ENCODE peak calls at places on chromosomes 5 and 9, in six cellular contexts. W is A549; I is activated CD8-positive, alpha-beta T cell treated with anti-CD3 and anti-CD28 coated beads for 36 hours; E is fibroblast of mammary gland; Z is MCF 10A; T is uterus. Q is an unnamed sample.

GRCh38 chr5:166433679-166434078 is 1857.8 kb upstream of the WWC1 start:
- DNase-seq in I (no peak), E (no peak), W (no peak), T (no peak), Z (no peak), Q (no peak)

GRCh38 chr5:150358261-150359095 is 981 bp downstream of the TCOF1 start:
- DNase-seq in I (no peak), W (no peak), T (no peak), Z (peak; percentile 60), E (peak; percentile 20), Q (no peak)

GRCh38 chr9:135991771-135992170 is 30.6 kb upstream of the UBAC1 start:
- DNase-seq in I (no peak), Z (no peak), E (no peak), T (no peak), W (no peak), Q (no peak)

GRCh38 chr5:150623878-150624216 is 16.6 kb upstream of the SYNPO start:
- DNase-seq in T (no peak), Z (no peak), W (no peak), I (no peak), E (no peak), Q (no peak)

GRCh38 chr9:37976714-37977477 is 73.0 kb upstream of the SLC25A51 start:
- DNase-seq in E (peak; percentile 93), W (no peak), T (peak; percentile 35), I (no peak), Z (peak; percentile 48), Q (no peak)

GRCh38 chr9:38708759-38709158 is 11.2 kb downstream of the FAM240B start:
- DNase-seq in Z (no peak), I (no peak), E (peak; percentile 9), T (no peak), W (no peak), Q (no peak)

GRCh38 chr5:6574111-6574510 is 58.7 kb downstream of the NSUN2 start:
- DNase-seq in Z (no peak), T (no peak), E (no peak), I (no peak), W (no peak), Q (no peak)

GRCh38 chr5:93163010-93163663 is 417.9 kb downstream of the NR2F1-AS1 start:
- DNase-seq in I (no peak), Z (peak; percentile 59), T (no peak), W (no peak), E (peak; percentile 92), Q (no peak)

GRCh38 chr5:87400305-87400899 is 12.3 kb downstream of the CCNH start:
- DNase-seq in W (peak; percentile 57), T (no peak), E (peak; percentile 64), Z (peak; percentile 46), I (no peak), Q (peak; percentile 18)

GRCh38 chr5:16160706-16161105 is 18.9 kb downstream of the MARCHF11 start:
- DNase-seq in T (no peak), Z (peak; percentile 68), I (peak; percentile 15), E (peak; percentile 69), W (peak; percentile 20), Q (peak; percentile 27)

GRCh38 chr9:132238992-132239391 is 77.1 kb downstream of the NTNG2 start:
- DNase-seq in I (no peak), T (no peak), Z (no peak), E (no peak), W (no peak), Q (no peak)

GRCh38 chr5:180689071-180689694 is 39.8 kb upstream of the FLT4 start:
- DNase-seq in I (peak; percentile 71), T (no peak), E (peak; percentile 20), W (no peak), Z (no peak), Q (no peak)

GRCh38 chr5:80935811-80936385 is 24.3 kb upstream of the RASGRF2 start:
- DNase-seq in I (no peak), E (no peak), T (no peak), W (no peak), Z (peak; percentile 36), Q (no peak)

GRCh38 chr9:4855861-4856260 is 63.1 kb downstream of the RCL1 start:
- DNase-seq in T (no peak), I (no peak), E (peak; percentile 82), W (no peak), Z (no peak), Q (no peak)

GRCh38 chr5:171055881-171056454 is 194.2 kb downstream of the RANBP17 start:
- DNase-seq in E (peak; percentile 8), W (no peak), I (no peak), Z (peak; percentile 34), T (no peak), Q (no peak)

GRCh38 chr9:135366104-135366503 is 113.5 kb upstream of the PPP1R26 start:
- DNase-seq in W (no peak), T (no peak), Z (no peak), E (no peak), I (no peak), Q (no peak)

GRCh38 chr9:74117731-74118130 is 379.4 kb upstream of the RORB start:
- DNase-seq in E (no peak), Z (no peak), W (no peak), I (no peak), T (no peak), Q (no peak)

GRCh38 chr5:98602534-98603112 is 170.8 kb upstream of the RGMB start:
- DNase-seq in I (no peak), E (no peak), W (no peak), Z (no peak), T (no peak), Q (no peak)

GRCh38 chr5:136439367-136439766 is 74.0 kb upstream of the TRPC7 start:
- DNase-seq in I (no peak), W (no peak), E (no peak), Z (no peak), T (no peak), Q (no peak)

GRCh38 chr5:151699071-151699901 is 12.6 kb upstream of the SPARC start:
- DNase-seq in W (peak; percentile 61), I (no peak), E (peak; percentile 99), T (peak; percentile 94), Z (peak; percentile 85), Q (no peak)

GRCh38 chr9:97660847-97661246 is 27.2 kb downstream of the NCBP1 start:
- DNase-seq in W (no peak), T (no peak), Z (no peak), E (peak; percentile 15), I (no peak), Q (no peak)

GRCh38 chr9:133928248-133928764 is 63.8 kb downstream of the VAV2 start:
- DNase-seq in W (no peak), T (no peak), Z (no peak), E (no peak), I (no peak), Q (no peak)

GRCh38 chr9:120365386-120365785 is 214.6 kb downstream of the CDK5RAP2 start:
- DNase-seq in E (no peak), Z (no peak), T (no peak), I (no peak), W (no peak), Q (no peak)

GRCh38 chr5:125961150-125961549 is 462.1 kb upstream of the GRAMD2B start:
- DNase-seq in T (no peak), Z (no peak), E (no peak), I (peak; percentile 1), W (no peak), Q (no peak)

DNA sequence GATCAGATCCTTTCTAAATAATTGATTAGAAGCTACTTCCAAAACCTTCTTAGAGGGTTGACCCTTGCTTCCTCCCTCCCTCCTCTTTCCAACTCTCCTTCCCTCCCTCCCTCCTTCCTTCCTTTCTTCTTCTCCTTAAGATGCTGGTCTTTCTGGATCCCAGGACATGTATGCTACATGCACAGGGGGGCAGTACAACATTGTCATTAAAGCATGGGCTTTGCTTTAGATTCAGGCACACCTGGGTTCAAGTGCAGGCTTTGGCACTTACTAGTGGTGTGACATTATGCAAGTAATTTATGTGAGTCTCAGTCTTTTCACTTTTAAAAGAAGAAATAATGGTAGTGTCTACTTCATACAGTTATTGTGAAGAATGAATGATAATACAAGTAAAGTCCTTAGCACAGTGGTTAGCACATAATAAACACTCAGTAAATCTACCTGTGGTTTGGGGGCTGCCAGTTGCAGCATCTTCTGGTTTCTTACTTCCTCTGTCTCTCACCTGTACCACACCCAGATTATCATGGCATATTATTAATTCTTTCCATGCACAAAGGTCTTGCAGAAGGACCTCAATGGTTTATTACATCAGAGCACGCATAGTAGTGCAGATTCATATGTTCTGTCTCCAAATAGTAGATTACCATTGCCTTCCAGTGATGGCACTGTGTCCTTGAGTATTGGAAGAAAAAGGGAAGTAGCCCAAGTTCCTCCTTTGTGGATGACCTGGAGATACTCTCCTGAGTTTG is 154.1 kb downstream of the ARHGAP26 start:
- DNase-seq in I (peak; percentile 28), E (peak; percentile 33), W (peak; percentile 13), Z (peak; percentile 57), T (no peak), Q (no peak)
- TF ChIP-seq CTCF in I (no peak), E (peak; percentile 10), W (peak; percentile 40), Z (peak; percentile 34), T (no peak), Q (peak; percentile 58)

GRCh38 chr5:113090336-113091106 is 113.9 kb downstream of the DCP2 start:
- DNase-seq in I (peak; percentile 64), E (no peak), Z (peak; percentile 5), T (no peak), W (no peak), Q (no peak)
- TF ChIP-seq CTCF in I (no peak), E (no peak), Z (no peak), T (no peak), W (no peak), Q (no peak)

GRCh38 chr9:129763235-129763917 is 10.5 kb upstream of the PTGES start:
- DNase-seq in I (no peak), T (peak; percentile 72), Z (peak; percentile 72), E (peak; percentile 94), W (no peak), Q (no peak)

GRCh38 chr9:129759804-129760502 is 7.1 kb upstream of the PTGES start:
- DNase-seq in T (no peak), W (no peak), Z (no peak), I (no peak), E (no peak), Q (no peak)

GRCh38 chr9:129759329-129759728 is 6.5 kb upstream of the PTGES start:
- DNase-seq in W (no peak), T (no peak), I (no peak), E (no peak), Z (no peak), Q (no peak)

GRCh38 chr9:129761901-129762359 is 9.1 kb upstream of the PTGES start:
- DNase-seq in T (peak; percentile 30), Z (no peak), I (no peak), E (peak; percentile 87), W (no peak), Q (no peak)

DNA sequence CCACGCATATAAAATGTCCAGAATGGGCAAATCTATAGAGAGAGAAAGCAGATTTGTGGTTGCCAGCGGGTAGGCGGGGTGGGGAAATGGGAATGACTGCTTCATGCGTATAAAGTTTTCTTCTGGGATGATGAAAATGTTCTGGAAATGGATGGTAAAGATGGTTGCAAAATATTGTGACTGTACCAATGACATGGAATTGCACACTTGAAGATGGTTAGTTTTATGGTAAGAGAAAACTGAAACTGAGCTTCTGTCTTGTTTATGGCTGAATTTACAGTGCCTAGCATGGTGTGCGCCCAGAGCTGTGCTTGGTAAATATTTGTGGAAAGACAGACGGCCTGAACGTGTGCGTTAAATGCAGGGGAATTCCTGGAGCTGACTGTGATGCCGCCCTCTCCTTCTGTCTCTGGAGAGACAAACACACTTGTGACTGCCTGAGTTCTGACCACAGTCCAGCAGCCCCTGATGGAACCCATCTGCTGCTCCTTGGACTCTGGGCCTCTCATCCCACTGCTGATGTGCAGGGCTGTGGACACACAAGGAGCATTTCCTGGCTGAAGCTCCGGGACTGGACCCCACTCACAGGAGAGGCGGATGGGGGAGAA is 8.6 kb upstream of the PTGES start:
- DNase-seq in E (peak; percentile 88), T (peak; percentile 68), W (no peak), Z (no peak), I (no peak), Q (no peak)
- TF ChIP-seq CTCF in E (no peak), T (no peak), W (no peak), Z (no peak), I (no peak), Q (no peak)

GRCh38 chr9:127540664-127541041 is 71.4 kb upstream of the STXBP1 start:
- DNase-seq in E (peak; percentile 46), T (no peak), I (no peak), W (no peak), Z (no peak), Q (no peak)
- TF ChIP-seq CTCF in E (no peak), T (no peak), I (no peak), W (no peak), Z (no peak), Q (no peak)